ENCODE peak calls at places on chromosomes 4 and X, in seven cellular contexts. H is CD4-positive, CD25-positive, alpha-beta regulatory T cell; N is endodermal cell; P is aorta; F is HCT116; A is esophagus muscularis mucosa; T is Peyer's patch. S is an unnamed sample.

GRCh38 chrX:79153348-79153747 is 8.9 kb downstream of the GPR174 start:
- DNase-seq in F (no peak), T (no peak), A (no peak), P (no peak), H (no peak), N (no peak), S (no peak)

GRCh38 chrX:140918398-140919043 is 83.9 kb upstream of the SPANXB1 start:
- DNase-seq in N (peak; percentile 83), H (no peak), P (no peak), T (no peak), A (no peak), F (peak; percentile 10), S (peak; percentile 71)

GRCh38 chr4:25638221-25638601 is 17.4 kb upstream of the SLC34A2 start:
- DNase-seq in H (no peak), P (no peak), N (no peak), T (no peak), F (no peak), A (no peak), S (no peak)

GRCh38 chrX:68998716-68999115 is 166.5 kb downstream of the PJA1 start:
- DNase-seq in P (no peak), N (peak; percentile 44), T (no peak), F (no peak), A (no peak), H (no peak), S (no peak)

GRCh38 chrX:48468693-48469691 is 1.1 kb downstream of the SLC38A5 start:
- DNase-seq in T (peak; percentile 62), P (no peak), A (no peak), H (peak; percentile 9), N (peak; percentile 76), F (no peak), S (peak; percentile 34)

GRCh38 chrX:119492463-119492862 is 24.2 kb downstream of the SLC25A5 start:
- DNase-seq in F (no peak), T (no peak), A (no peak), P (no peak), N (no peak), H (no peak), S (no peak)

GRCh38 chrX:38819709-38820108 is 18.4 kb downstream of the MID1IP1 start:
- DNase-seq in H (no peak), P (no peak), F (no peak), N (no peak), T (no peak), A (no peak), S (no peak)

GRCh38 chr4:177239878-177240277 is 69.8 kb upstream of the NEIL3 start:
- DNase-seq in P (no peak), H (no peak), N (no peak), T (no peak), F (no peak), A (no peak), S (no peak)

GRCh38 chr4:108219998-108220397 is 51.3 kb upstream of the LEF1 start:
- DNase-seq in F (no peak), P (no peak), H (no peak), N (no peak), A (no peak), T (no peak), S (no peak)

GRCh38 chr4:477686-478085 is 21.3 kb downstream of the ZNF721 start:
- DNase-seq in P (no peak), F (no peak), H (no peak), A (no peak), N (no peak), T (no peak), S (no peak)

GRCh38 chr4:475962-476361 is 23.0 kb downstream of the ZNF721 start:
- DNase-seq in T (no peak), H (no peak), N (no peak), P (no peak), F (no peak), A (no peak), S (no peak)

GRCh38 chr4:476501-476900 is 22.5 kb downstream of the ZNF721 start:
- DNase-seq in F (no peak), A (no peak), N (no peak), P (no peak), T (no peak), H (no peak), S (no peak)

GRCh38 chr4:472881-473574 is 25.9 kb downstream of the ZNF721 start:
- DNase-seq in H (no peak), F (no peak), T (no peak), N (no peak), A (no peak), P (no peak), S (peak; percentile 15)

DNA sequence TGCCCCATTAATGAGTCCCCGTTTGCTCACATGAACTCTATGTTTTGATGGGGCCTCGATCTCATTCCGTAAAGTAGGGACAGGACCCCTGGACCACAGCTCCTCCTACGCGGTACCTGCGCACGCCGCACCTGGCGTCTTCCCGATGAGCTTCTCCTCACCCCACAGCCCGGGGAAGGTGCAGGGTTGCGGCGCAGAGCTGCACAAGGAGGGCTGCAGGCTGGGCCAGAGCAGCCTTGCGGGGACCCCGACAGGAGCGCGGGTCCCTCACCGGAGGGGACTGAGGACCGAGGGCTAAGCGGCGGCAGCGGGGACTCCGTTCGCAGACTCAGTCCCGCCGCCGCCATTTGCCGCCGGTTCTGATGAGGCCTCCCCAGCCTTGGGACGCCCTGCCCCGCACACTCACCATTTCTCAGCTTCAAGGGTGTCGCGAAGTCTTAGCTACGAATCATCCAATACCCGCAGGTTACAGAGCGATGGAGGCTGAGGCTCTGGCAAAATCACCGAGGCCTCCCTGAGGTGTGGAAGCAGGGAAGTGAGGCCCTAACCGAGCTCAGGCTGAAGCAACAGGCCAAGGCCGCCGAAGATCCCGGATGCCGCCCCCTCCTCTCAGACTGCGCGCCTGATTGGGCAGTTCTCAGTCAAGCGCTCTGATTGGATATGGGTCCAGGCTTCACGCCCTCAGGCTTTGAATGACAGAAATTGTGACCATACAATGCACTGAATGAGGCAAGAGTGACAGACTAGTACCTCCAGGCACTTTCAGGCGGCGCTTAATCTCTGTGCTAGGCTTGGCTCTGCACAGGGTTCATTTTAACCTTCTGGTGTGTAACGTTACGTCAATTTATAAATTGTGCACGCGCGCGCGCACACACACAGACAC is 25.1 kb downstream of the ZNF721 start:
- DNase-seq in F (peak; percentile 99), N (peak; percentile 98), A (peak; percentile 99), H (peak; percentile 84), T (peak; percentile 98), P (peak; percentile 97), S (peak; percentile 98)
- H3K36me3 ChIP-seq in F (peaks cover 38% of the 10 kb centered on the region), N (peaks cover 41% of the 10 kb centered on the region), A (peaks cover 19% of the 10 kb centered on the region), H (peaks cover 37% of the 10 kb centered on the region), T (peaks cover 33% of the 10 kb centered on the region), P (no peaks in the 10 kb centered on the region), S (peaks cover 22% of the 10 kb centered on the region)

DNA sequence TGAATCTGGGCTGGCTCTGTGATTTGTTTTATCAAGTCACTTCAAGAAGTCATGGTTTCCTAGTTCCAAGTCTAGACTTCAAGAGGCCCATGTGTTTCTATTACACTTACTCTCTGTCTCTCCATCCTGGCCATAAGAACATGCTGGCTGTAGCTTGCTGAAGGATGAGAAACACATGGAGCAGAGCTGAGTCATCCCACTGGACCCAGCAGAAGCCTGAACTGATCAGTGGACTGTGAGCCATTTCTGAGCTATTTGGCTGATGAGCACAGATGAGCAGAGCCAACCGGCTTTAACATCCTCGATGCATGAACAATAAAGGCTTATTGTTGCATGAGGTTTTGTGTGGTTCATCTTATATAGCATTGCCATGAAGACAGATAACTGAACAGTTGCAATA is 290.6 kb upstream of the BOD1L1 start:
- DNase-seq in H (no peak), F (no peak), A (peak; percentile 82), T (peak; percentile 63), N (no peak), P (peak; percentile 57), S (no peak)
- H3K27ac ChIP-seq in H (no peak overlapping the region), F (no peak overlapping the region), A (no peak overlapping the region), T (no peak overlapping the region), N (no peak overlapping the region), P (no peak overlapping the region), S (no peak overlapping the region)

GRCh38 chr4:61177361-61177760 is 22.8 kb upstream of the ADGRL3 start:
- DNase-seq in T (no peak), A (no peak), P (no peak), N (no peak), H (no peak), F (no peak), S (no peak)
- H3K36me3 ChIP-seq in T (no peaks in the 10 kb centered on the region), A (no peaks in the 10 kb centered on the region), P (no peaks in the 10 kb centered on the region), N (no peaks in the 10 kb centered on the region), H (no peaks in the 10 kb centered on the region), F (no peaks in the 10 kb centered on the region), S (no peaks in the 10 kb centered on the region)

DNA sequence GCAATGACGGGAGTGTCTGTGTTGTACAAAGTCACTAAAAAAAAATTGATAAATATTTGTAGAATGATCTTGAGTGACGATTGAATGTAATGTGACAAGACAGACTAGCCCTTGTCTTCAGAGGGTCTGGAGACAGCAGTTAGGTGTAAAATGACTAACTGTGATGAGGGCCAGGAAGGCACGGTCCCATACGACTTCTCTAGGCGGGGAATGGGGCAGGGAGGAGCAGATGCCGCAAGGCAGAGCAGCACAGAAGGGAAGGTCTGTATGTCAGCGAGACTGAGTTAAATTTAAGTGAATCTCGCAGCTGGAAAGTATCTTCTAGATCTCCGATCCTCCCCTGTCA is 405 bp downstream of the CENPE start:
- DNase-seq in H (no peak), P (no peak), A (no peak), T (no peak), N (no peak), F (peak; percentile 8), S (peak; percentile 39)
- H3K27ac ChIP-seq in H (peak overlapping the region; percentile 85), P (no peak overlapping the region), A (peak overlapping the region; percentile 77), T (peak overlapping the region; percentile 61), N (no peak overlapping the region), F (peak overlapping the region; percentile 38), S (peak overlapping the region; percentile 88)

GRCh38 chr4:537436-538264 is 38.4 kb downstream of the TMEM271 start:
- DNase-seq in F (no peak), A (no peak), P (no peak), T (peak; percentile 40), H (no peak), N (no peak), S (no peak)

GRCh38 chr4:536351-536972 is 37.5 kb downstream of the PIGG start:
- DNase-seq in A (no peak), H (no peak), F (no peak), N (no peak), P (no peak), T (peak; percentile 39), S (no peak)

GRCh38 chr4:534576-535151 is 35.7 kb downstream of the PIGG start:
- DNase-seq in T (peak; percentile 27), A (no peak), H (no peak), F (no peak), P (no peak), N (no peak), S (no peak)

GRCh38 chr4:535181-535923 is 36.3 kb downstream of the PIGG start:
- DNase-seq in A (no peak), P (no peak), F (no peak), T (peak; percentile 43), N (no peak), H (no peak), S (no peak)

GRCh38 chr4:535924-536281 is 36.9 kb downstream of the PIGG start:
- DNase-seq in H (no peak), T (no peak), F (no peak), A (no peak), N (no peak), P (no peak), S (no peak)
- H3K36me3 ChIP-seq in H (peaks cover 22% of the 10 kb centered on the region), T (peaks cover 68% of the 10 kb centered on the region), F (peaks cover 13% of the 10 kb centered on the region), A (peaks cover 77% of the 10 kb centered on the region), N (peaks cover 36% of the 10 kb centered on the region), P (peaks cover 8% of the 10 kb centered on the region), S (peaks cover 7% of the 10 kb centered on the region)

GRCh38 chr4:87916636-87917035 is 58.9 kb upstream of the SPP1 start:
- DNase-seq in T (no peak), N (peak; percentile 76), P (no peak), H (no peak), A (no peak), F (no peak), S (no peak)
- H3K27ac ChIP-seq in T (no peak overlapping the region), N (no peak overlapping the region), P (no peak overlapping the region), H (no peak overlapping the region), A (no peak overlapping the region), F (no peak overlapping the region), S (no peak overlapping the region)